ENCODE peak calls at places on chromosomes 6 and 20, in eight cellular contexts. One of them, this sample, is unnamed.
A peak's percentile ranks its signal among the peaks of the same experiment; 100 is the strongest.

GRCh38 chr6:159038914-159039884 is 5.6 kb downstream of the TAGAP start:
- DNase-seq in GM12865: peak; percentile 91
- DNase-seq in heart left ventricle: no peak
- DNase-seq in psoas muscle: no peak
- DNase-seq in CD4-positive, alpha-beta T cell: no peak
- DNase-seq in fibroblast of the aortic adventitia: peak; percentile 22
- DNase-seq in thyroid gland: no peak
- DNase-seq in AG09309: peak; percentile 41
- DNase-seq in this sample: peak; percentile 63

GRCh38 chr6:121614115-121614514 is 178.7 kb downstream of the GJA1 start:
- DNase-seq in GM12865: no peak
- DNase-seq in heart left ventricle: no peak
- DNase-seq in psoas muscle: no peak
- DNase-seq in CD4-positive, alpha-beta T cell: no peak
- DNase-seq in fibroblast of the aortic adventitia: peak; percentile 74
- DNase-seq in thyroid gland: no peak
- DNase-seq in AG09309: no peak
- DNase-seq in this sample: no peak

GRCh38 chr6:16747232-16748027 is 13.8 kb downstream of the ATXN1 start:
- DNase-seq in GM12865: no peak
- DNase-seq in heart left ventricle: no peak
- DNase-seq in psoas muscle: no peak
- DNase-seq in CD4-positive, alpha-beta T cell: no peak
- DNase-seq in fibroblast of the aortic adventitia: peak; percentile 80
- DNase-seq in thyroid gland: no peak
- DNase-seq in AG09309: no peak
- DNase-seq in this sample: no peak

GRCh38 chr6:106609699-106610098 is 19.6 kb downstream of the RTN4IP1 start:
- DNase-seq in GM12865: peak; percentile 52
- DNase-seq in heart left ventricle: no peak
- DNase-seq in psoas muscle: no peak
- DNase-seq in CD4-positive, alpha-beta T cell: no peak
- DNase-seq in fibroblast of the aortic adventitia: peak; percentile 24
- DNase-seq in thyroid gland: peak; percentile 57
- DNase-seq in AG09309: no peak
- DNase-seq in this sample: no peak

GRCh38 chr6:98657764-98658163 is 176.6 kb upstream of the POU3F2 start:
- DNase-seq in GM12865: peak; percentile 16
- DNase-seq in heart left ventricle: no peak
- DNase-seq in psoas muscle: no peak
- DNase-seq in CD4-positive, alpha-beta T cell: no peak
- DNase-seq in fibroblast of the aortic adventitia: peak; percentile 25
- DNase-seq in thyroid gland: no peak
- DNase-seq in AG09309: no peak
- DNase-seq in this sample: no peak

GRCh38 chr20:5168582-5169396 is 42.0 kb downstream of the CDS2 start:
- DNase-seq in GM12865: no peak
- DNase-seq in heart left ventricle: peak; percentile 69
- DNase-seq in psoas muscle: no peak
- DNase-seq in CD4-positive, alpha-beta T cell: no peak
- DNase-seq in fibroblast of the aortic adventitia: peak; percentile 19
- DNase-seq in thyroid gland: peak; percentile 31
- DNase-seq in AG09309: no peak
- DNase-seq in this sample: no peak

GRCh38 chr20:1841554-1842140 is 53.6 kb upstream of the SIRPA start:
- DNase-seq in GM12865: no peak
- DNase-seq in heart left ventricle: no peak
- DNase-seq in psoas muscle: peak; percentile 70
- DNase-seq in CD4-positive, alpha-beta T cell: no peak
- DNase-seq in fibroblast of the aortic adventitia: no peak
- DNase-seq in thyroid gland: no peak
- DNase-seq in AG09309: no peak
- DNase-seq in this sample: no peak

GRCh38 chr6:74333406-74333805 is 637.4 kb downstream of the CD109 start:
- DNase-seq in GM12865: no peak
- DNase-seq in heart left ventricle: no peak
- DNase-seq in psoas muscle: no peak
- DNase-seq in CD4-positive, alpha-beta T cell: no peak
- DNase-seq in fibroblast of the aortic adventitia: peak; percentile 37
- DNase-seq in thyroid gland: no peak
- DNase-seq in AG09309: peak; percentile 5
- DNase-seq in this sample: no peak

GRCh38 chr6:131694832-131695426 is 6.3 kb downstream of the OR2A4 start:
- DNase-seq in GM12865: peak; percentile 49
- DNase-seq in heart left ventricle: peak; percentile 29
- DNase-seq in psoas muscle: no peak
- DNase-seq in CD4-positive, alpha-beta T cell: no peak
- DNase-seq in fibroblast of the aortic adventitia: peak; percentile 75
- DNase-seq in thyroid gland: peak; percentile 42
- DNase-seq in AG09309: peak; percentile 34
- DNase-seq in this sample: peak; percentile 65

GRCh38 chr6:88920777-88921728 is 42.4 kb downstream of the RNGTT start:
- DNase-seq in GM12865: no peak
- DNase-seq in heart left ventricle: no peak
- DNase-seq in psoas muscle: no peak
- DNase-seq in CD4-positive, alpha-beta T cell: no peak
- DNase-seq in fibroblast of the aortic adventitia: peak; percentile 60
- DNase-seq in thyroid gland: no peak
- DNase-seq in AG09309: no peak
- DNase-seq in this sample: no peak

GRCh38 chr6:24448396-24448795 is 41.0 kb downstream of the GPLD1 start:
- DNase-seq in GM12865: no peak
- DNase-seq in heart left ventricle: no peak
- DNase-seq in psoas muscle: no peak
- DNase-seq in CD4-positive, alpha-beta T cell: no peak
- DNase-seq in fibroblast of the aortic adventitia: no peak
- DNase-seq in thyroid gland: no peak
- DNase-seq in AG09309: no peak
- DNase-seq in this sample: no peak

GRCh38 chr20:16066571-16066970 is 506.7 kb downstream of the KIF16B start:
- DNase-seq in GM12865: no peak
- DNase-seq in heart left ventricle: no peak
- DNase-seq in psoas muscle: no peak
- DNase-seq in CD4-positive, alpha-beta T cell: no peak
- DNase-seq in fibroblast of the aortic adventitia: no peak
- DNase-seq in thyroid gland: no peak
- DNase-seq in AG09309: no peak
- DNase-seq in this sample: no peak

GRCh38 chr6:166952122-166952521 is 4.2 kb downstream of the RNASET2 start:
- DNase-seq in GM12865: peak; percentile 21
- DNase-seq in heart left ventricle: no peak
- DNase-seq in psoas muscle: no peak
- DNase-seq in CD4-positive, alpha-beta T cell: no peak
- DNase-seq in fibroblast of the aortic adventitia: no peak
- DNase-seq in thyroid gland: no peak
- DNase-seq in AG09309: no peak
- DNase-seq in this sample: no peak

GRCh38 chr20:23193985-23194384 is 107.9 kb upstream of the CD93 start:
- DNase-seq in GM12865: no peak
- DNase-seq in heart left ventricle: no peak
- DNase-seq in psoas muscle: no peak
- DNase-seq in CD4-positive, alpha-beta T cell: no peak
- DNase-seq in fibroblast of the aortic adventitia: peak; percentile 33
- DNase-seq in thyroid gland: no peak
- DNase-seq in AG09309: no peak
- DNase-seq in this sample: no peak

GRCh38 chr6:158405933-158406332 is 93.7 kb downstream of the TULP4 start:
- DNase-seq in GM12865: no peak
- DNase-seq in heart left ventricle: no peak
- DNase-seq in psoas muscle: no peak
- DNase-seq in CD4-positive, alpha-beta T cell: no peak
- DNase-seq in fibroblast of the aortic adventitia: no peak
- DNase-seq in thyroid gland: no peak
- DNase-seq in AG09309: no peak
- DNase-seq in this sample: no peak

GRCh38 chr20:62642666-62643520 is 590 bp downstream of the SLCO4A1 start:
- DNase-seq in GM12865: peak; percentile 58
- DNase-seq in heart left ventricle: peak; percentile 35
- DNase-seq in psoas muscle: no peak
- DNase-seq in CD4-positive, alpha-beta T cell: peak; percentile 42
- DNase-seq in fibroblast of the aortic adventitia: peak; percentile 30
- DNase-seq in thyroid gland: no peak
- DNase-seq in AG09309: no peak
- DNase-seq in this sample: peak; percentile 69

GRCh38 chr20:63890616-63891015 is 4.3 kb upstream of the DNAJC5 start:
- DNase-seq in GM12865: no peak
- DNase-seq in heart left ventricle: no peak
- DNase-seq in psoas muscle: no peak
- DNase-seq in CD4-positive, alpha-beta T cell: no peak
- DNase-seq in fibroblast of the aortic adventitia: no peak
- DNase-seq in thyroid gland: peak; percentile 76
- DNase-seq in AG09309: no peak
- DNase-seq in this sample: no peak

GRCh38 chr6:136873733-136874132 is 48.4 kb upstream of the SLC35D3 start:
- DNase-seq in GM12865: peak; percentile 3
- DNase-seq in heart left ventricle: no peak
- DNase-seq in psoas muscle: no peak
- DNase-seq in CD4-positive, alpha-beta T cell: no peak
- DNase-seq in fibroblast of the aortic adventitia: peak; percentile 20
- DNase-seq in thyroid gland: no peak
- DNase-seq in AG09309: no peak
- DNase-seq in this sample: no peak

GRCh38 chr6:151437401-151437800 is 14.5 kb downstream of the RMND1 start:
- DNase-seq in GM12865: no peak
- DNase-seq in heart left ventricle: no peak
- DNase-seq in psoas muscle: no peak
- DNase-seq in CD4-positive, alpha-beta T cell: no peak
- DNase-seq in fibroblast of the aortic adventitia: peak; percentile 49
- DNase-seq in thyroid gland: no peak
- DNase-seq in AG09309: no peak
- DNase-seq in this sample: no peak

GRCh38 chr20:52572687-52573086 is 381.1 kb upstream of the ZFP64 start:
- DNase-seq in GM12865: no peak
- DNase-seq in heart left ventricle: no peak
- DNase-seq in psoas muscle: no peak
- DNase-seq in CD4-positive, alpha-beta T cell: no peak
- DNase-seq in fibroblast of the aortic adventitia: no peak
- DNase-seq in thyroid gland: no peak
- DNase-seq in AG09309: no peak
- DNase-seq in this sample: no peak
- TF ChIP-seq CTCF in GM12865: no peak
- TF ChIP-seq CTCF in heart left ventricle: no peak
- TF ChIP-seq CTCF in psoas muscle: no peak
- TF ChIP-seq CTCF in CD4-positive, alpha-beta T cell: no peak
- TF ChIP-seq CTCF in fibroblast of the aortic adventitia: no peak
- TF ChIP-seq CTCF in thyroid gland: no peak
- TF ChIP-seq CTCF in AG09309: no peak
- TF ChIP-seq CTCF in this sample: no peak

DNA sequence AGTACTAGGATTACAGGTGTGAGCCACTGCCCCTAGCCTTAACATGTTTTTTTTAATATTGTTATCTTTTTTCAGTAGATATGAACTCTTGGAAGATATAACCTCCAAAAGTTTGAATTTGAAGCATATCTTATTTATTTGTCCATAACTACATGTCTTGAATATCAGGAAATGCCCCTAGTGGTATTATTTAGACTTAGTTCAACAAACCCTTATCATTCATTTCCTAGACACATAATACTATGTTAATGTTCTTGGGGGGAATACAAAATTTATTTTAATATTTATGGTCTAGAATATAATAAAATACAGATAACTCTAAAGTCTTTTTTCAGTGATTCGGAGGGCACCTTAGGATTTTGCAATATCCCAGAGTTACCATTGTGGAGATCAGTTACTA is 160.7 kb downstream of the HACE1 start:
- DNase-seq in GM12865: no peak
- DNase-seq in heart left ventricle: no peak
- DNase-seq in psoas muscle: no peak
- DNase-seq in CD4-positive, alpha-beta T cell: no peak
- DNase-seq in fibroblast of the aortic adventitia: no peak
- DNase-seq in thyroid gland: no peak
- DNase-seq in AG09309: no peak
- DNase-seq in this sample: no peak
- TF ChIP-seq CTCF in GM12865: no peak
- TF ChIP-seq CTCF in heart left ventricle: no peak
- TF ChIP-seq CTCF in psoas muscle: no peak
- TF ChIP-seq CTCF in CD4-positive, alpha-beta T cell: no peak
- TF ChIP-seq CTCF in fibroblast of the aortic adventitia: no peak
- TF ChIP-seq CTCF in thyroid gland: no peak
- TF ChIP-seq CTCF in AG09309: no peak
- TF ChIP-seq CTCF in this sample: no peak

GRCh38 chr6:126926926-126927325 is 191.5 kb upstream of the RSPO3 start:
- DNase-seq in GM12865: no peak
- DNase-seq in heart left ventricle: no peak
- DNase-seq in psoas muscle: no peak
- DNase-seq in CD4-positive, alpha-beta T cell: no peak
- DNase-seq in fibroblast of the aortic adventitia: no peak
- DNase-seq in thyroid gland: no peak
- DNase-seq in AG09309: no peak
- DNase-seq in this sample: no peak
- TF ChIP-seq CTCF in GM12865: no peak
- TF ChIP-seq CTCF in heart left ventricle: no peak
- TF ChIP-seq CTCF in psoas muscle: no peak
- TF ChIP-seq CTCF in CD4-positive, alpha-beta T cell: no peak
- TF ChIP-seq CTCF in fibroblast of the aortic adventitia: no peak
- TF ChIP-seq CTCF in thyroid gland: no peak
- TF ChIP-seq CTCF in AG09309: no peak
- TF ChIP-seq CTCF in this sample: no peak

GRCh38 chr20:46251211-46251673 is 57.1 kb downstream of the CDH22 start:
- DNase-seq in GM12865: no peak
- DNase-seq in heart left ventricle: no peak
- DNase-seq in psoas muscle: no peak
- DNase-seq in CD4-positive, alpha-beta T cell: no peak
- DNase-seq in fibroblast of the aortic adventitia: no peak
- DNase-seq in thyroid gland: no peak
- DNase-seq in AG09309: no peak
- DNase-seq in this sample: no peak

GRCh38 chr20:46255440-46256104 is 52.7 kb downstream of the CDH22 start:
- DNase-seq in GM12865: peak; percentile 2
- DNase-seq in heart left ventricle: peak; percentile 79
- DNase-seq in psoas muscle: peak; percentile 82
- DNase-seq in CD4-positive, alpha-beta T cell: no peak
- DNase-seq in fibroblast of the aortic adventitia: peak; percentile 35
- DNase-seq in thyroid gland: peak; percentile 94
- DNase-seq in AG09309: no peak
- DNase-seq in this sample: no peak

GRCh38 chr20:46250772-46251171 is 57.5 kb downstream of the CDH22 start:
- DNase-seq in GM12865: no peak
- DNase-seq in heart left ventricle: no peak
- DNase-seq in psoas muscle: no peak
- DNase-seq in CD4-positive, alpha-beta T cell: no peak
- DNase-seq in fibroblast of the aortic adventitia: no peak
- DNase-seq in thyroid gland: no peak
- DNase-seq in AG09309: no peak
- DNase-seq in this sample: no peak

GRCh38 chr20:46252352-46253091 is 55.8 kb downstream of the CDH22 start:
- DNase-seq in GM12865: no peak
- DNase-seq in heart left ventricle: no peak
- DNase-seq in psoas muscle: no peak
- DNase-seq in CD4-positive, alpha-beta T cell: no peak
- DNase-seq in fibroblast of the aortic adventitia: no peak
- DNase-seq in thyroid gland: no peak
- DNase-seq in AG09309: no peak
- DNase-seq in this sample: no peak

DNA sequence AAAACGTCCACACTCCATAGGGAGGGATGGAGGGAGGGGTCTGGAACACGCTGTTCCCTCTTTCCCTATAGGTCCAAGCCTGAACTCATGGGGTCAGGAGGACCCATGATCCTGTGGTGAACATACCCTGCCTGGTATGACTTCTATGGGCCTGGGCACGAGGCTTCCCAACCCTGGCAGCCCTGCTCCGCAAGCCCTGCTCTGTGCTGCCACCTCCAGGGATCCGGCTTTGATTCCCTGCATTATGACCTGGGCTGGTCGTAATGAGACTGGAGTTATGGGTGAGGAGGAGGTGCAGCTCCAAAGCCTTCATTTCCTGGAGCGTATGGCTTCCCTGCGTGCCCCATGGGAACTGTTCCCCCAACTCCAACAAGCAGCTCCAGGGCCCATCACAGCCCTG is 54.9 kb downstream of the CDH22 start:
- DNase-seq in GM12865: no peak
- DNase-seq in heart left ventricle: no peak
- DNase-seq in psoas muscle: peak; percentile 65
- DNase-seq in CD4-positive, alpha-beta T cell: no peak
- DNase-seq in fibroblast of the aortic adventitia: no peak
- DNase-seq in thyroid gland: no peak
- DNase-seq in AG09309: no peak
- DNase-seq in this sample: no peak
- TF ChIP-seq CTCF in GM12865: no peak
- TF ChIP-seq CTCF in heart left ventricle: peak; percentile 36
- TF ChIP-seq CTCF in psoas muscle: peak; percentile 26
- TF ChIP-seq CTCF in CD4-positive, alpha-beta T cell: no peak
- TF ChIP-seq CTCF in fibroblast of the aortic adventitia: peak; percentile 28
- TF ChIP-seq CTCF in thyroid gland: no peak
- TF ChIP-seq CTCF in AG09309: peak; percentile 24
- TF ChIP-seq CTCF in this sample: no peak

This sample was measured in GM20000.